ENCODE peak calls at places on chromosome X, in four cellular contexts. Z is fibroblast of pulmonary artery, V is cardiac fibroblast, D is adrenal gland. Y is an unnamed sample.

GRCh38 chrX:9416562-9417319 is 48.1 kb upstream of the TBL1X start:
- DNase-seq in Z (peak; percentile 77), V (peak; percentile 57), D (peak; percentile 5), Y (no peak)

GRCh38 chrX:22203186-22203585 is 69.5 kb upstream of the CBLL2 start:
- DNase-seq in Z (no peak), V (no peak), D (no peak), Y (no peak)

GRCh38 chrX:154696328-154697045 is 43.1 kb upstream of the CTAG2 start:
- DNase-seq in Z (peak; percentile 87), V (peak; percentile 89), D (peak; percentile 33), Y (no peak)

GRCh38 chrX:84182521-84182920 is 5.5 kb downstream of the RPS6KA6 start:
- DNase-seq in Z (no peak), V (no peak), D (no peak), Y (no peak)

GRCh38 chrX:72297953-72298730 is 7.6 kb downstream of the CITED1 start:
- DNase-seq in Z (peak; percentile 42), V (peak; percentile 39), D (no peak), Y (no peak)

GRCh38 chrX:46812445-46812844 is 24.4 kb upstream of the RP2 start:
- DNase-seq in Z (no peak), V (peak; percentile 11), D (no peak), Y (no peak)

GRCh38 chrX:129622757-129623301 is 31.9 kb downstream of the APLN start:
- DNase-seq in Z (peak; percentile 96), V (peak; percentile 92), D (no peak), Y (no peak)

GRCh38 chrX:68257015-68257414 is 176.3 kb downstream of the OPHN1 start:
- DNase-seq in Z (no peak), V (no peak), D (no peak), Y (no peak)

GRCh38 chrX:53374222-53374820 is 48.1 kb downstream of the SMC1A start:
- DNase-seq in Z (peak; percentile 4), V (peak; percentile 12), D (peak; percentile 10), Y (no peak)

GRCh38 chrX:39112143-39112542 is 310.9 kb downstream of the MID1IP1 start:
- DNase-seq in Z (peak; percentile 0), V (peak; percentile 27), D (no peak), Y (no peak)

GRCh38 chrX:39816871-39817731 is 280.7 kb downstream of the BCOR start:
- DNase-seq in Z (peak; percentile 49), V (peak; percentile 58), D (no peak), Y (no peak)

GRCh38 chrX:23373129-23373804 is 38.6 kb downstream of the PTCHD1 start:
- DNase-seq in Z (peak; percentile 61), V (peak; percentile 82), D (no peak), Y (no peak)

GRCh38 chrX:115582871-115583729 is 22.1 kb downstream of the PLS3 start:
- DNase-seq in Z (peak; percentile 28), V (peak; percentile 63), D (no peak), Y (no peak)

GRCh38 chrX:119062750-119063374 is 9.9 kb upstream of the CT47C1 start:
- DNase-seq in Z (peak; percentile 14), V (peak; percentile 5), D (peak; percentile 2), Y (no peak)

DNA sequence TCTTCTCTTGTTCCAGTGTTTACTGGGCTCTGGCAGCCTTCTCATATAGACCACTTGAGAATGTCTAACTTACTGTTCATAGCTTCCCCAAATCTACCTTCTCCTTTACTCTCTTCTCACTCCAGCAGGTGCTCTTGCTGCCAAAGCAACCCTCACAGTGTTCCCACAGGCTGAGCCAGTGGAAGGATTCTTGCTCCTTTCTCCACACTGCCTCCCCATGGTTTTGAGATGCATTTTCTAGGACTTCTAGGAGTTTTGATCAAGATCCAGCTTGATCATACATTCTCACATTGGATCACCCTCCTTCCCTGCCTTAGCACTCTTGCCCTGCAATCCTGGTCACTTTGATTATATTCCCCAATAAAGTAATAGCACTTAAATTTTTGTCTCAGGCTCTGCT is 230.8 kb downstream of the TMEM47 start:
- DNase-seq in Z (peak; percentile 8), V (peak; percentile 4), D (no peak), Y (no peak)
- TF ChIP-seq CTCF in Z (peak; percentile 10), V (peak; percentile 17), D (no peak), Y (peak; percentile 31)

GRCh38 chrX:132594129-132594528 is 105.3 kb upstream of the MBNL3 start:
- DNase-seq in Z (no peak), V (peak; percentile 2), D (no peak), Y (no peak)

GRCh38 chrX:132591719-132592275 is 103.0 kb upstream of the MBNL3 start:
- DNase-seq in Z (no peak), V (no peak), D (no peak), Y (no peak)

GRCh38 chrX:132590350-132591026 is 101.7 kb upstream of the MBNL3 start:
- DNase-seq in Z (no peak), V (no peak), D (no peak), Y (no peak)

GRCh38 chrX:132592880-132593279 is 104.0 kb upstream of the MBNL3 start:
- DNase-seq in Z (peak; percentile 8), V (no peak), D (peak; percentile 39), Y (no peak)
- TF ChIP-seq CTCF in Z (peak; percentile 37), V (peak; percentile 19), D (peak; percentile 30), Y (peak; percentile 47)

GRCh38 chrX:14963447-14964236 is 90.4 kb downstream of the MOSPD2 start:
- DNase-seq in Z (peak; percentile 11), V (peak; percentile 11), D (no peak), Y (no peak)

DNA sequence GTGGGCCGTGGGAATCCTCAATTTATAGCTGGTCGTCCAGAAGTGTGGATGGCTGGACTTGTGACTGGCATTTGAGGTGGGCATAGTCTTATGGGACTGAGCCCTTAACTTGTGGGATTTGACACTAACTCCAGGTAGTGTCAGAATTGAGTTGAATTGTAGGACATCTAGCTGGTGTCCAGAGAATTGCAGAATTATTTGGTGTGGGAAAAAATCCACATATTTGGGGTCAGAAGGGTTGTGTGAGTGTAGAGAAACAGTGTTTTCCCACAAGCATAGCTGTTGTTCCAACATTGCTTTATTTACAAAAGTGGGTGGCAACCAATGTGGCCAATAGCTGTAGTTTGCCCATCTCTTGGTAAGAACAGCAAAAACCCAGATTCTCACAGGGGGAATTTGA is 91.3 kb downstream of the MOSPD2 start:
- DNase-seq in Z (peak; percentile 22), V (peak; percentile 26), D (no peak), Y (no peak)
- TF ChIP-seq CTCF in Z (peak; percentile 28), V (no peak), D (no peak), Y (no peak)

GRCh38 chrX:54427837-54428424 is 12.3 kb upstream of the TSR2 start:
- DNase-seq in Z (no peak), V (no peak), D (no peak), Y (no peak)

GRCh38 chrX:54422168-54422567 is 18.0 kb upstream of the TSR2 start:
- DNase-seq in Z (no peak), V (no peak), D (no peak), Y (no peak)

GRCh38 chrX:54419559-54420302 is 20.5 kb upstream of the TSR2 start:
- DNase-seq in Z (no peak), V (no peak), D (peak; percentile 35), Y (no peak)

DNA sequence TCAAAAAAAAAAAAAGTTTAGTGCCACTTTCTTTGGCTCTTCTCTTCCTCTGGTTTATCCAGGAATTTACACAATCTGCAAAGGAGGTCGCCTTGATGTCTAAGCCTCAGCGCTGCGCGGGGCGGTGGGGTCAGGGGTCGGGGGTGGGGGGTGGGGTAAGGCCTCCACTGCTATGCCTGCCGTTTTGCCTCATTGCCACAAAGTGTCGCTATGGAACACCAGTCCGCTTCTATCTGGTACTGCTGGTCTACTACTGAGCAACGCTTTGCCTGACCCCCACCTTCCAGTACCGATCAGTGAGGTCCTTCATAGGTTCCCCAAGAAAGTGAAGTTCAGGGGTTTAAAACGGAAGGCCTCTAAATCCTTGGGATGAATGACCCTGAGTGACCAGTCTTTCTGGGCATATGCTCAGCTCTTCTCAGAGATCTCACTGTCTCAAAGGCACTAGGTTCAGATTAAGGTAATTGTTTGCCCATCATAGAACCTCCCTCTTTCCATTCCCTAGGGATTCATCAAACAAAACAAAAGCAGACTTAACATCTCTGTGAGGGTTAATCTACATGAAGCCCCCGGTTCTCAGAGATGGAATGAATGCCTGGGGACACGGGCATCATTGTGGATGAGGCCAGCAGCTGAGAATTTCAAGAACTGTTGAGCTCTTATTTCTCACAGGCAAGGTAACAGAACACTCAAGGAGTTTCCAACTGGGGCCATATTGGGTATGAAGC is 16.9 kb upstream of the TSR2 start:
- DNase-seq in Z (peak; percentile 10), V (peak; percentile 5), D (no peak), Y (no peak)
- TF ChIP-seq CTCF in Z (no peak), V (no peak), D (no peak), Y (no peak)

DNA sequence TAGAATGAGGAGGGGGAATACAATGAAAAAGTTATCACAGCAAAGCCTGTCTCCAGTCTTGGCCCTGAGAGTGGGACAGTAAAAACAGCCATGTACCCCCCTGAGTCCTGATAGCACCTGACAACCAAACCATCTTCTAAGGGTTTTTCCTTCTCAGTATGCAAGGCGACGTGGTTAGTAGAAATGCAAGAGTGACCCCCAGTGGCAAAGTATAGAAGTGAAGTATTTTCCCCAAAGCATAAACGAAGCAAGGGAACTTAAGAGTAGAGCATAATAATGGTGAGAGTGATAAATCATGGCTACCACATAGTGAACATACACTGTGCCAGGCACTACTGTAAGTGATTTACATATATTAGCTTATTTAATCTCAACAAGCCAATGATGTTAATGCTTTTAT is 52.8 kb downstream of the FAM47C start:
- DNase-seq in Z (peak; percentile 56), V (peak; percentile 57), D (peak; percentile 26), Y (no peak)
- TF ChIP-seq CTCF in Z (peak; percentile 60), V (peak; percentile 51), D (peak; percentile 50), Y (peak; percentile 63)